ENCODE peak calls at places on chromosomes 4 and X, in ten cellular contexts. F is OCI-LY7, P is endothelial cell, I is dorsolateral prefrontal cortex, Y is neural crest cell, X is testis, R is IMR-90, N is brain microvascular endothelial cell, G is MM.1S, B is foreskin keratinocyte. Q is an unnamed sample.

GRCh38 chrX:17967888-17968287 is 106.8 kb upstream of the RAI2 start:
- DNase-seq in P (no peak), G (no peak), R (no peak), B (no peak), X (no peak), Y (no peak), F (no peak), I (no peak), N (no peak), Q (no peak)

GRCh38 chr4:38804654-38805295 is at the start of gene TLR1:
- DNase-seq in B (no peak), R (peak), G (peak), P (no peak), I (no peak), Y (no peak), F (peak), N (peak), X (no peak), Q (no peak)

GRCh38 chr4:102344520-102344954 is 745 bp downstream of the SLC39A8 start:
- DNase-seq in B (peak), N (peak), R (no peak), G (peak), Y (peak), P (peak), X (peak), F (peak), I (peak), Q (peak)

GRCh38 chrX:118679290-118679689 is 48.1 kb upstream of the IL13RA1 start:
- DNase-seq in N (no peak), I (no peak), X (no peak), F (no peak), R (no peak), B (no peak), G (no peak), Y (no peak), P (peak), Q (no peak)

GRCh38 chrX:30301977-30302376 is 7.2 kb downstream of the NR0B1 start:
- DNase-seq in G (no peak), P (no peak), Y (no peak), X (no peak), R (peak), I (no peak), N (peak), B (no peak), F (no peak), Q (no peak)

GRCh38 chr4:122635205-122635604 is 14.3 kb upstream of the IL21 start:
- DNase-seq in X (no peak), N (no peak), F (no peak), G (peak), P (no peak), B (no peak), I (no peak), Y (no peak), R (no peak), Q (no peak)

GRCh38 chr4:1084394-1084793 is 29.0 kb downstream of the RNF212 start:
- DNase-seq in G (no peak), X (no peak), R (no peak), P (no peak), I (no peak), Y (no peak), N (no peak), B (no peak), F (no peak), Q (no peak)

GRCh38 chr4:114180481-114180880 is 201.0 kb upstream of the ARSJ start:
- DNase-seq in X (peak), R (peak), F (peak), B (no peak), N (peak), Y (peak), P (peak), G (no peak), I (no peak), Q (no peak)

GRCh38 chr4:75841641-75842520 is 60.4 kb downstream of the PPEF2 start:
- DNase-seq in N (no peak), R (no peak), G (no peak), F (no peak), X (no peak), P (no peak), I (no peak), Y (no peak), B (no peak), Q (no peak)

GRCh38 chrX:10677490-10677889 is 57.1 kb upstream of the MID1 start:
- DNase-seq in G (no peak), I (peak), P (no peak), R (no peak), X (no peak), Y (peak), B (no peak), N (no peak), F (no peak), Q (no peak)

GRCh38 chr4:7417639-7418038 is 17.1 kb downstream of the PSAPL1 start:
- DNase-seq in I (peak), R (no peak), X (no peak), Y (no peak), F (no peak), G (no peak), N (no peak), B (no peak), P (no peak), Q (no peak)

GRCh38 chrX:70479197-70479969 is 34.7 kb downstream of the DLG3 start:
- DNase-seq in P (no peak), Y (no peak), G (no peak), N (peak), X (no peak), I (no peak), B (peak), F (no peak), R (peak), Q (no peak)

GRCh38 chrX:71616672-71617529 is 1.4 kb downstream of the CXCR3 start:
- DNase-seq in X (no peak), I (no peak), B (no peak), F (no peak), G (no peak), P (no peak), N (no peak), R (no peak), Y (no peak), Q (no peak)

GRCh38 chrX:71615954-71616353 is 2.4 kb downstream of the CXCR3 start:
- DNase-seq in N (no peak), F (no peak), P (no peak), Y (no peak), R (no peak), I (no peak), X (no peak), B (no peak), G (no peak), Q (no peak)

GRCh38 chrX:71609095-71609750 is 9.1 kb downstream of the CXCR3 start:
- DNase-seq in N (no peak), R (no peak), B (no peak), Y (no peak), I (no peak), G (peak), F (peak), X (no peak), P (no peak), Q (no peak)

GRCh38 chrX:71615056-71615455 is 3.3 kb downstream of the CXCR3 start:
- DNase-seq in F (no peak), R (no peak), X (no peak), Y (no peak), P (no peak), G (no peak), B (no peak), I (no peak), N (no peak), Q (no peak)

GRCh38 chrX:71612256-71612655 is 6.1 kb downstream of the CXCR3 start:
- DNase-seq in I (no peak), G (no peak), F (no peak), Y (no peak), R (no peak), B (no peak), N (no peak), P (no peak), X (no peak), Q (no peak)
- TF ChIP-seq CTCF in I (no peak), G (no peak), F (no peak), Y (no peak), R (no peak), B (no peak), N (no peak), P (no peak), X (no peak), Q (no peak)

GRCh38 chr4:18071894-18072293 is 50.3 kb upstream of the LCORL start:
- DNase-seq in F (no peak), I (no peak), P (no peak), N (no peak), X (no peak), R (no peak), Y (no peak), G (no peak), B (no peak), Q (no peak)

GRCh38 chr4:18081708-18082107 is 60.2 kb upstream of the LCORL start:
- DNase-seq in G (no peak), Y (no peak), P (no peak), F (no peak), X (no peak), B (no peak), R (no peak), N (no peak), I (no peak), Q (no peak)

GRCh38 chr4:18077808-18078207 is 56.3 kb upstream of the LCORL start:
- DNase-seq in F (no peak), G (peak), X (no peak), Y (no peak), N (no peak), I (no peak), R (no peak), P (no peak), B (no peak), Q (no peak)

GRCh38 chr4:18075823-18076433 is 54.4 kb upstream of the LCORL start:
- DNase-seq in X (peak), Y (no peak), I (no peak), B (no peak), P (no peak), N (no peak), F (peak), G (peak), R (peak), Q (no peak)
- TF ChIP-seq CTCF in X (peak), Y (peak), I (peak), B (peak), P (peak), N (peak), F (peak), G (peak), R (peak), Q (no peak)

DNA sequence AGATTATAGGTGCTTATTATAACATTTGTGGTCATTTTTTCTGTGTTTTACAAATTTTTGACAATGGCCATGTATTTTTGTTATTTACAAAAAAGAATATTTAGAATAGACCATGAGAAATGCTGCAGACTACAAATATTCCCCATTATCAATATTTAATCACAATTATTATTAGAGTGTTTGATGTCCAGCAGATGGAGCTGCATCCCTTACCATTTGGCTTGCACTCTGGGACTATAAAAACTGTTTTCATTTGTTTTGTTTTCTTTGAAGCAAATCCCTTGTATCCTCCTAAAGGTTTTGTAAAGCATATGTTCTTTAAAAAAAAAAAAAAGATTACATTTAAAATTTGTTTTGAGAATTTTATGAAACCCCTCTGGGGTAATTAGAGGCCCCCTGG is 85.6 kb upstream of the CXorf66 start:
- DNase-seq in X (peak), I (no peak), P (no peak), F (no peak), N (no peak), Y (peak), R (peak), G (peak), B (no peak), Q (no peak)
- TF ChIP-seq CTCF in X (peak), I (peak), P (peak), F (peak), N (peak), Y (peak), R (peak), G (peak), B (peak), Q (peak)

GRCh38 chr4:93157984-93158383 is 670.6 kb upstream of the ATOH1 start:
- DNase-seq in G (no peak), Y (no peak), I (no peak), P (no peak), N (no peak), F (no peak), R (peak), X (no peak), B (no peak), Q (no peak)
- TF ChIP-seq CTCF in G (no peak), Y (peak), I (peak), P (peak), N (peak), F (peak), R (peak), X (peak), B (peak), Q (peak)

GRCh38 chr4:133483600-133484246 is 334.6 kb downstream of the PCDH10 start:
- DNase-seq in R (peak), X (peak), I (no peak), G (no peak), P (peak), Y (no peak), F (no peak), N (peak), B (peak), Q (no peak)
- TF ChIP-seq CTCF in R (peak), X (peak), I (peak), G (peak), P (no peak), Y (peak), F (peak), N (peak), B (peak), Q (no peak)

Q was measured in GM10248.